ENCODE peak calls at places on chromosomes 2 and 18, in four cellular contexts. V is A549, Z is skeletal muscle cell, P is NCI-H1417 treated with DMSO at 0.1 percent for 48 hours. X is an unnamed sample.

GRCh38 chr2:3186766-3187165 is 190.9 kb downstream of the EIPR1 start:
- DNase-seq in V (no peak), Z (no peak), P (no peak), X (peak)

GRCh38 chr2:229572434-229573338 is 141.7 kb downstream of the DNER start:
- DNase-seq in V (no peak), Z (no peak), P (no peak), X (no peak)

GRCh38 chr18:2471523-2471922 is 99.8 kb downstream of the METTL4 start:
- DNase-seq in V (no peak), Z (no peak), P (no peak), X (no peak)

GRCh38 chr2:78132391-78133370 is 610.5 kb upstream of the LRRTM4 start:
- DNase-seq in V (no peak), Z (no peak), P (no peak), X (no peak)

GRCh38 chr18:24274822-24275221 is 122.8 kb downstream of the OSBPL1A start:
- DNase-seq in V (no peak), Z (no peak), P (no peak), X (no peak)

GRCh38 chr2:105744909-105745853 is at the start of gene NCK2:
- DNase-seq in V (peak), Z (no peak), P (no peak), X (no peak)

GRCh38 chr2:97267411-97268074 is 154.6 kb downstream of the ANKRD36 start:
- DNase-seq in V (no peak), Z (no peak), P (no peak), X (no peak)

GRCh38 chr2:34003795-34004194 is 404.7 kb upstream of the FAM98A start:
- DNase-seq in V (no peak), Z (no peak), P (no peak), X (no peak)

GRCh38 chr2:199914372-199914958 is 3.4 kb downstream of the C2orf69 start:
- DNase-seq in V (no peak), Z (no peak), P (no peak), X (no peak)